ENCODE peak calls at places on chromosomes 16 and 17, in four cellular contexts. One of them, this sample, is unnamed.
A peak's percentile ranks its signal among the peaks of the same experiment; 100 is the strongest.

GRCh38 chr16:67248401-67249177 is at the start of gene SLC9A5:
- DNase-seq in sigmoid colon: peak; percentile 75
- DNase-seq in breast epithelium: no peak
- DNase-seq in esophagus muscularis mucosa: no peak
- DNase-seq in this sample: peak; percentile 81

GRCh38 chr17:69314246-69315030 is 12.5 kb downstream of the ABCA5 start:
- DNase-seq in sigmoid colon: no peak
- DNase-seq in breast epithelium: no peak
- DNase-seq in esophagus muscularis mucosa: no peak
- DNase-seq in this sample: no peak

GRCh38 chr17:74211141-74211928 is 2.0 kb upstream of the TTYH2 start:
- DNase-seq in sigmoid colon: no peak
- DNase-seq in breast epithelium: no peak
- DNase-seq in esophagus muscularis mucosa: no peak
- DNase-seq in this sample: peak; percentile 94

GRCh38 chr17:70067104-70067503 is 7.9 kb upstream of the KCNJ16 start:
- DNase-seq in sigmoid colon: no peak
- DNase-seq in breast epithelium: no peak
- DNase-seq in esophagus muscularis mucosa: no peak
- DNase-seq in this sample: no peak

GRCh38 chr17:16003841-16004240 is 4.2 kb downstream of the TTC19 start:
- DNase-seq in sigmoid colon: no peak
- DNase-seq in breast epithelium: no peak
- DNase-seq in esophagus muscularis mucosa: no peak
- DNase-seq in this sample: no peak

GRCh38 chr16:56424791-56425438 is 430 bp downstream of the AMFR start:
- DNase-seq in sigmoid colon: peak; percentile 74
- DNase-seq in breast epithelium: no peak
- DNase-seq in esophagus muscularis mucosa: no peak
- DNase-seq in this sample: peak; percentile 79

GRCh38 chr17:69608114-69608513 is 193.6 kb downstream of the MAP2K6 start:
- DNase-seq in sigmoid colon: no peak
- DNase-seq in breast epithelium: no peak
- DNase-seq in esophagus muscularis mucosa: no peak
- DNase-seq in this sample: no peak

GRCh38 chr17:57467226-57467625 is 210.9 kb downstream of the MSI2 start:
- DNase-seq in sigmoid colon: no peak
- DNase-seq in breast epithelium: no peak
- DNase-seq in esophagus muscularis mucosa: no peak
- DNase-seq in this sample: no peak

GRCh38 chr17:1272701-1273100 is 2.5 kb downstream of the BHLHA9 start:
- DNase-seq in sigmoid colon: no peak
- DNase-seq in breast epithelium: no peak
- DNase-seq in esophagus muscularis mucosa: no peak
- DNase-seq in this sample: no peak

GRCh38 chr16:67456383-67457140 is 24.4 kb downstream of the ATP6V0D1 start:
- DNase-seq in sigmoid colon: peak; percentile 95
- DNase-seq in breast epithelium: peak; percentile 83
- DNase-seq in esophagus muscularis mucosa: no peak
- DNase-seq in this sample: peak; percentile 72

GRCh38 chr17:74773871-74774286 is 2.3 kb downstream of the NAT9 start:
- DNase-seq in sigmoid colon: no peak
- DNase-seq in breast epithelium: no peak
- DNase-seq in esophagus muscularis mucosa: no peak
- DNase-seq in this sample: no peak

GRCh38 chr17:62703776-62704380 is 76.4 kb downstream of the MRC2 start:
- DNase-seq in sigmoid colon: peak; percentile 87
- DNase-seq in breast epithelium: no peak
- DNase-seq in esophagus muscularis mucosa: no peak
- DNase-seq in this sample: peak; percentile 97

GRCh38 chr16:86882586-86883280 is 304.4 kb downstream of the FOXL1 start:
- DNase-seq in sigmoid colon: peak; percentile 59
- DNase-seq in breast epithelium: no peak
- DNase-seq in esophagus muscularis mucosa: no peak
- DNase-seq in this sample: no peak

GRCh38 chr17:46194393-46195216 is 1.4 kb upstream of the KANSL1 start:
- DNase-seq in sigmoid colon: no peak
- DNase-seq in breast epithelium: no peak
- DNase-seq in esophagus muscularis mucosa: no peak
- DNase-seq in this sample: no peak

GRCh38 chr17:83076930-83077329 is 2.5 kb upstream of the METRNL start:
- DNase-seq in sigmoid colon: no peak
- DNase-seq in breast epithelium: no peak
- DNase-seq in esophagus muscularis mucosa: no peak
- DNase-seq in this sample: peak; percentile 70
- TF ChIP-seq CTCF in sigmoid colon: no peak
- TF ChIP-seq CTCF in breast epithelium: no peak
- TF ChIP-seq CTCF in esophagus muscularis mucosa: peak; percentile 22
- TF ChIP-seq CTCF in this sample: peak; percentile 60

DNA sequence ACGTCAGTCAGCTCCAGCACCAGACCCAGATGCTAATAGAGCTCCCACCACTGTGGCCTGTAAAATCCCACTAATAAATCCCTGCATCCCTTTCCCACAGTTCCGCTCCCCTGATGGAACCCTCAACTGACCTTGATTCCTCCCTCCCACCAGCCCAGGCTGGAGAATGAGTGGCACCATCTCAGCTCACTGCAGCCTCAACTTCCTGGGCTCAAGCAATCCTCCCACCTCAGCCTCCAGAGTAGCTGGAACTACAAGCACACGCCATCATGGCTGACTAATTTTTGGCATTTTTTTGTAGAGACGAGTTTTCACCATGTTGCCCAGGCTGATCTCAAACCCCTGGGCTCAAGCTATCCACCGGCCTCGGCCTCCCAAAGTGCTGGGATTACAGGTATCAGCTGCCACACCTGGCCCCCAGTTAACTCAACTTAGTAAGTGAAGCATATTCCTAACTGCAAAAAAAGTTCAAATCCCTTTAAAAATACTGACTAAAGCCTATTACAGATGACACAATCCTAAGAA is 15.6 kb downstream of the USP7 start:
- DNase-seq in sigmoid colon: no peak
- DNase-seq in breast epithelium: no peak
- DNase-seq in esophagus muscularis mucosa: no peak
- DNase-seq in this sample: no peak
- H3K4me1 ChIP-seq in sigmoid colon: peaks cover 98% of the 10 kb centered on the region
- H3K4me1 ChIP-seq in breast epithelium: peaks cover 5% of the 10 kb centered on the region
- H3K4me1 ChIP-seq in esophagus muscularis mucosa: peaks cover 94% of the 10 kb centered on the region
- H3K4me1 ChIP-seq in this sample: peaks cover 13% of the 10 kb centered on the region

DNA sequence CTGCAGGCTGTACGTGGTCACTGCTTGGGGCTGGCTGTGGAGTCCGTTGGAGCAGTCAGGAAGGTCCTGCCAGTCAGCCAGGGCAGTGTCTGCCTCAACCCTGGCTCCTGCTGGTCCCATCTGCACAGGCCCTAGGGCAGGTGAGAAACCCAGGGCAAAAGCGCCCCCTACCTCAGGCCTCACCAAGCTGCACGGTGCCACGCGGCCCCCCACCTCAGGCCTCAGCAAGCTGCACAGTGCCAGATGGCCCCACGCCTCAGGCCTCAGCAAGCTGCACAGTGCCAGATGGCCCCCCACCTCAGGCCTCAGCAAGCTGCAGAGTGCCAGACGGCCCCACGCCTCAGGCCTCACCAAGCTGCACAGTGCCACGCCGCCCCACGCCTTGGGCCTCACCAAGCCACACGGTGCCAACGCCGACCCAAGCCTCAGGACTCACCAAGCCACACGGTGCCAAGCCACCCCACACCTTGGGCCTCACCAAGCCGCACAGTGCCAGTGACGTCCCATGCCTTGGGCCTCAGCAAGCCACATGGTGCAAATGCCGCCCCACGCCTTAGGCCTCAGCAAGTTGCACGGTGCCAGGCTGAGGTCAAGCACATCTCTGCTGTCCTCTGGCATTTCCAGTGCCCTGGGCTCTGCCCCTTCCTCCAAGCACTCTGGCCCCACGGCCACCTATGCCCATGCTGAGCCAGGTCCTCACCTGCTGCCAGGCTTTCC is 5.5 kb downstream of the TMEM204 start:
- DNase-seq in sigmoid colon: no peak
- DNase-seq in breast epithelium: no peak
- DNase-seq in esophagus muscularis mucosa: no peak
- DNase-seq in this sample: peak; percentile 77
- TF ChIP-seq CTCF in sigmoid colon: no peak
- TF ChIP-seq CTCF in breast epithelium: no peak
- TF ChIP-seq CTCF in esophagus muscularis mucosa: no peak
- TF ChIP-seq CTCF in this sample: peak; percentile 59

GRCh38 chr17:42675984-42676423 is 790 bp downstream of the PLEKHH3 start:
- DNase-seq in sigmoid colon: peak; percentile 87
- DNase-seq in breast epithelium: peak; percentile 75
- DNase-seq in esophagus muscularis mucosa: no peak
- DNase-seq in this sample: no peak
- H3K4me1 ChIP-seq in sigmoid colon: peaks cover 63% of the 10 kb centered on the region
- H3K4me1 ChIP-seq in breast epithelium: peaks cover 28% of the 10 kb centered on the region
- H3K4me1 ChIP-seq in esophagus muscularis mucosa: peaks cover 90% of the 10 kb centered on the region
- H3K4me1 ChIP-seq in this sample: peaks cover 9% of the 10 kb centered on the region

DNA sequence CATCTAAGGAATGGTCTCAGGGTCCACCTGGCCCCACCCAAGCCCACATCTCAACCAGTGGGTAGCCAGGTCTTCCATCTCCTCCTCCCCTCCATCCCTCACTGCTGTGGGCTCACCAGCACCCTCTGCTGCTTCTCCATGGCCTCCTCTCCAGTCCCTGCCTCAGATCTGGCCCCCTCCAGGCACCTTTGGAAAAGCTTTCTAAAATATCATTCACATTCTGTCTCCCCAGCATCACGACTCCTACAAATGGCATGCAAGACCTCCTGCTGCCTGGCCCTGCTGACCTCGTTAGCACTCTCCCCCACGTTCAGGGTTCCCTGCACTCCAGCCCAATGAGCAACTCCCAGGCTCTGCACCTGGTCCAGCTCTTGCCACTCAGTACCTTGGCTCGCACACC is 13.7 kb downstream of the GLP2R start:
- DNase-seq in sigmoid colon: no peak
- DNase-seq in breast epithelium: no peak
- DNase-seq in esophagus muscularis mucosa: no peak
- DNase-seq in this sample: peak; percentile 87
- TF ChIP-seq CTCF in sigmoid colon: no peak
- TF ChIP-seq CTCF in breast epithelium: no peak
- TF ChIP-seq CTCF in esophagus muscularis mucosa: no peak
- TF ChIP-seq CTCF in this sample: peak; percentile 66

DNA sequence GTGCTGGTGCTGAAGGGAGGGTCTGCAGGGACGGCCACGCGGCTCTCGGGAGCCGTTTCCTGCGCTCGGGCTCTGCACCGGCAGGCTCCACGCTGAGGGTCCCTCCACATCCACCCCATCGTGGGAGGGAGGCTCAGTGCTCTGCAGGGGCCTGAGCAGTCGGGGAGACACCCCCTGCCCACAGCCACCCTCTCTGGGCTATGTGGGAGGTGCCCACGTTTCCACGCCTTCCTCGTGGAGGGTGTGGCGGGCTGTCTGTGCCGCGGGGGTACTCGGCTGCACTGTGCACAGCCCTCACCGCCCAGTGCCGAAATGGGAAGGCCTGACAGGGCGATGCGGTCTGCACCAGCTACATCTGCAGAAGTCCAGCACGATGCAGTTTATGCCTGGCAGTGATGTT is 25.5 kb upstream of the ZNF750 start:
- DNase-seq in sigmoid colon: no peak
- DNase-seq in breast epithelium: no peak
- DNase-seq in esophagus muscularis mucosa: no peak
- DNase-seq in this sample: no peak
- H3K4me1 ChIP-seq in sigmoid colon: peaks cover 18% of the 10 kb centered on the region
- H3K4me1 ChIP-seq in breast epithelium: peaks cover 10% of the 10 kb centered on the region
- H3K4me1 ChIP-seq in esophagus muscularis mucosa: peaks cover 47% of the 10 kb centered on the region
- H3K4me1 ChIP-seq in this sample: peaks cover 5% of the 10 kb centered on the region

DNA sequence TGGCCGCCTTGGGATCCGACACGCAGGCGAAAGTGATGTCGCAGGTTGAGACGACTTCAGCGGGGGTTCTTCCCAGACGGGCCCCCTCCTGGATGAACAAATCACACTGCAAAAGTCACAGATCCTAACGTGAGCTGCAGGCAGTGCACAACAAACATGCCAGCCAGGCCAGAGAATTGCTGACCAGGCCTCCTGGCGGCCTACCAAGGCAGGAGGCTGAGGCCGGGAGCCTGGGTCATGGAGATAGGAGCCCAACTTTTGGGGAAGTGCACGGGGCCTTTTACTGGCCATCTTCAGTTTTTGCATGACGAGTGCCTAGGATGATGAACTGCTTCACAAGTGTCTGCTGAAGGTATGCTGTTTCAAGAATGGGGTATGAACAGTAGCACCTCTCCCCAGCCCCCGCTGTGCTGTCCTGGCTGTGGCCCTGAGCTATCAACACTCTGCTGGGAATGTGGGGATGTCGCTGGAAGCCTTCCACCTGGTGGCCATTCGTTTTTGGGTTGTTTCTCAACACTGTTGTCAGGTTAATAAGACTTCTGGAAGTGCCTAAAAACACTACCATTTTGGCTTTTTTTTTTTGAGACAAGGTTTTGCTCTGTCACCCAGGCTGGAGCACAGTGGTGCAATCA is 12.2 kb upstream of the ROGDI start:
- DNase-seq in sigmoid colon: no peak
- DNase-seq in breast epithelium: no peak
- DNase-seq in esophagus muscularis mucosa: no peak
- DNase-seq in this sample: peak; percentile 67
- TF ChIP-seq CTCF in sigmoid colon: no peak
- TF ChIP-seq CTCF in breast epithelium: no peak
- TF ChIP-seq CTCF in esophagus muscularis mucosa: peak; percentile 15
- TF ChIP-seq CTCF in this sample: peak; percentile 57

GRCh38 chr16:31360296-31360695 is 5.3 kb downstream of the ITGAX start:
- DNase-seq in sigmoid colon: no peak
- DNase-seq in breast epithelium: no peak
- DNase-seq in esophagus muscularis mucosa: no peak
- DNase-seq in this sample: no peak

GRCh38 chr16:31354394-31355291 is at the start of gene ITGAX:
- DNase-seq in sigmoid colon: no peak
- DNase-seq in breast epithelium: no peak
- DNase-seq in esophagus muscularis mucosa: peak; percentile 94
- DNase-seq in this sample: peak; percentile 65

GRCh38 chr16:31356566-31357323 is 1.8 kb downstream of the ITGAX start:
- DNase-seq in sigmoid colon: no peak
- DNase-seq in breast epithelium: no peak
- DNase-seq in esophagus muscularis mucosa: no peak
- DNase-seq in this sample: peak; percentile 77

GRCh38 chr16:31355701-31356100 is 725 bp downstream of the ITGAX start:
- DNase-seq in sigmoid colon: no peak
- DNase-seq in breast epithelium: no peak
- DNase-seq in esophagus muscularis mucosa: no peak
- DNase-seq in this sample: no peak

DNA sequence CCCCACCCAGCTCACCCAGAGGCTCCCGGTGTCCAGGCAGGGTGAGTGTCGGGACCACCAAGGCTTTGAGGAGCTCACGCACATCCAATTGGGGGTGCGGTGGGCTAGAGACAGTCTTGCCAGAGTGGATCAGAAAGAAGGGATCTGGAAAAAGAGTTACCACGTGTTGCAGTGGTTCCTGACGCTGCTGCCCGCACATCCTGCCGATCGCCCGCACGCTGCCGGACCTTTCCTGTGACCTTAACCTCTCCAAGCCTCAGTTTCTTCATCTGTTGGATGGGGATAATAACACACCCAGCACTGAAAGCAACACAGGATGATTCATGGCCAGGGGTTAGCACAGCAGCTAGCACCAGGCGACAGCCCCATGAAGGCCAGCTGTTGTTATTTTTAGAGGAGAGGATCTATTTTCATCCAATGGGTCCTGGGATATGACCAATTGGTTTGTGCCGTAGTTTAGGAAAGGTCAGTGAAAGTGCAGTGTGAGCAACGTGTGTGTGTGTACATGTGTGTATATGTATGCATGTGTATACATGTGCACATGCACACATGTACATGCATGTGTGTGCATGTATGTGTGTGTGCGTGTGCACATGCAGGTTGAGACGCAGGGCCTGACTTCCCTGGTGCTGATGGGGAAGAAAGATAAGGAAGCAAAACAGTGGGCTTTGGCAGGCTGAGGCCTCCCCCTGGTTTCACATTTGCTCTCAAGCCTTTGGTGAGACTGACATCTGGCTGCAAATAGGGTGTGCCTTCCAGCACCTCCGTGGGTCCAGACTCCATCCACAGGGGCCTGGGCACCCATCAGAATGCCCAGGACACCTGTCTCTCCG is 2.6 kb downstream of the ITGAX start:
- DNase-seq in sigmoid colon: no peak
- DNase-seq in breast epithelium: no peak
- DNase-seq in esophagus muscularis mucosa: no peak
- DNase-seq in this sample: no peak
- H3K4me1 ChIP-seq in sigmoid colon: no peaks in the 10 kb centered on the region
- H3K4me1 ChIP-seq in breast epithelium: no peaks in the 10 kb centered on the region
- H3K4me1 ChIP-seq in esophagus muscularis mucosa: no peaks in the 10 kb centered on the region
- H3K4me1 ChIP-seq in this sample: no peaks in the 10 kb centered on the region

This sample was measured in endodermal cell.